ENCODE peak calls at places on chromosomes 5 and 9, in four cellular contexts. J is occipital lobe; Y is hypothalamus; I is activated CD8-positive, alpha-beta memory T cell treated with anti-CD3 and anti-CD28 coated beads for 1 hour. G is an unnamed sample.

GRCh38 chr9:74762950-74763349 is 124.8 kb downstream of the TRPM6 start:
- DNase-seq in Y (no peak), J (no peak), I (no peak), G (no peak)

GRCh38 chr9:7756088-7756487 is 43.5 kb downstream of the DMAC1 start:
- DNase-seq in I (no peak), J (no peak), Y (no peak), G (no peak)

GRCh38 chr5:93611900-93612898 is 29.2 kb downstream of the NR2F1 start:
- DNase-seq in I (no peak), Y (no peak), J (no peak), G (peak; percentile 43)

GRCh38 chr5:31731016-31731415 is 92.1 kb downstream of the PDZD2 start:
- DNase-seq in Y (no peak), J (no peak), I (no peak), G (no peak)

GRCh38 chr9:37971107-37971459 is 67.2 kb upstream of the SLC25A51 start:
- DNase-seq in J (no peak), Y (no peak), I (no peak), G (no peak)

GRCh38 chr5:980001-980588 is 28.5 kb upstream of the NKD2 start:
- DNase-seq in J (no peak), Y (no peak), I (no peak), G (no peak)

GRCh38 chr5:12636209-12636608 is 732.0 kb upstream of the CTNND2 start:
- DNase-seq in J (no peak), I (no peak), Y (no peak), G (no peak)

GRCh38 chr5:65925094-65925600 is 1.2 kb upstream of the ERBIN start:
- DNase-seq in J (peak; percentile 73), I (peak; percentile 54), Y (peak; percentile 84), G (peak; percentile 78)

GRCh38 chr5:91144491-91145232 is 238.5 kb downstream of the ARRDC3 start:
- DNase-seq in J (no peak), Y (no peak), I (no peak), G (no peak)

GRCh38 chr5:53419247-53419646 is 61.2 kb upstream of the FST start:
- DNase-seq in Y (no peak), J (no peak), I (no peak), G (peak; percentile 93)

GRCh38 chr5:97100486-97100885 is 41.9 kb downstream of the LIX1 start:
- DNase-seq in J (no peak), I (no peak), Y (no peak), G (no peak)

GRCh38 chr5:111227805-111228204 is 3.6 kb downstream of the CAMK4 start:
- DNase-seq in I (no peak), J (no peak), Y (no peak), G (peak; percentile 56)

GRCh38 chr5:173922527-173922926 is 34.4 kb downstream of the CPEB4 start:
- DNase-seq in J (no peak), Y (no peak), I (no peak), G (no peak)

GRCh38 chr5:7908317-7908716 is 39.4 kb downstream of the MTRR start:
- DNase-seq in J (no peak), Y (no peak), I (no peak), G (no peak)

GRCh38 chr9:101601904-101602765 is 7.4 kb upstream of the PPP3R2 start:
- DNase-seq in J (peak; percentile 9), Y (no peak), I (no peak), G (peak; percentile 49)

GRCh38 chr5:55363861-55364260 is 56.1 kb downstream of the MTREX start:
- DNase-seq in J (no peak), I (no peak), Y (no peak), G (no peak)

GRCh38 chr5:885127-885442 is 7.5 kb downstream of the BRD9 start:
- DNase-seq in J (no peak), I (no peak), Y (no peak), G (no peak)

GRCh38 chr5:13218518-13218917 is 726.0 kb downstream of the DNAH5 start:
- DNase-seq in J (no peak), Y (no peak), I (no peak), G (peak; percentile 56)

G was measured in HCEC 1CT.